ENCODE peak calls at places on chromosomes 2 and 18, in eight cellular contexts. One of them, this sample, is unnamed.

GRCh38 chr2:233940376-233941276 is 23.5 kb downstream of the TRPM8 start:
- DNase-seq in PC-9: peak; percentile 83
- DNase-seq in cardiac fibroblast: no peak
- DNase-seq in mesendoderm: no peak
- DNase-seq in fibroblast of pulmonary artery: no peak
- DNase-seq in PC-3: no peak
- DNase-seq in pancreas: no peak
- DNase-seq in lung: no peak
- DNase-seq in this sample: no peak

GRCh38 chr2:132473174-132473883 is 56.7 kb downstream of the GPR39 start:
- DNase-seq in cardiac fibroblast: no peak
- DNase-seq in fibroblast of pulmonary artery: no peak
- DNase-seq in mesendoderm: no peak
- DNase-seq in lung: no peak
- DNase-seq in pancreas: no peak
- DNase-seq in PC-9: no peak
- DNase-seq in PC-3: no peak
- DNase-seq in this sample: no peak

GRCh38 chr2:227407601-227408089 is 19.9 kb upstream of the SCYGR1 start:
- DNase-seq in pancreas: no peak
- DNase-seq in fibroblast of pulmonary artery: no peak
- DNase-seq in mesendoderm: peak; percentile 39
- DNase-seq in cardiac fibroblast: peak; percentile 47
- DNase-seq in lung: peak; percentile 60
- DNase-seq in PC-3: no peak
- DNase-seq in PC-9: peak; percentile 97
- DNase-seq in this sample: peak; percentile 24

GRCh38 chr2:127568128-127568527 is 32.6 kb downstream of the MYO7B start:
- DNase-seq in cardiac fibroblast: no peak
- DNase-seq in PC-9: peak; percentile 29
- DNase-seq in mesendoderm: no peak
- DNase-seq in PC-3: no peak
- DNase-seq in lung: no peak
- DNase-seq in fibroblast of pulmonary artery: no peak
- DNase-seq in pancreas: no peak
- DNase-seq in this sample: no peak

GRCh38 chr2:197806317-197806633 is 1.9 kb downstream of the PLCL1 start:
- DNase-seq in PC-9: no peak
- DNase-seq in fibroblast of pulmonary artery: no peak
- DNase-seq in cardiac fibroblast: no peak
- DNase-seq in mesendoderm: no peak
- DNase-seq in lung: no peak
- DNase-seq in pancreas: no peak
- DNase-seq in PC-3: no peak
- DNase-seq in this sample: no peak

GRCh38 chr2:241502281-241502680 is 6.1 kb downstream of the STK25 start:
- DNase-seq in lung: no peak
- DNase-seq in cardiac fibroblast: no peak
- DNase-seq in pancreas: no peak
- DNase-seq in mesendoderm: no peak
- DNase-seq in fibroblast of pulmonary artery: no peak
- DNase-seq in PC-9: no peak
- DNase-seq in PC-3: no peak
- DNase-seq in this sample: no peak

GRCh38 chr2:122663737-122664136 is 908.3 kb downstream of the TSN start:
- DNase-seq in pancreas: no peak
- DNase-seq in lung: no peak
- DNase-seq in mesendoderm: no peak
- DNase-seq in PC-3: no peak
- DNase-seq in fibroblast of pulmonary artery: no peak
- DNase-seq in PC-9: no peak
- DNase-seq in cardiac fibroblast: no peak
- DNase-seq in this sample: no peak

GRCh38 chr2:237923507-237924163 is 43.2 kb upstream of the UBE2F start:
- DNase-seq in PC-9: no peak
- DNase-seq in cardiac fibroblast: peak; percentile 72
- DNase-seq in fibroblast of pulmonary artery: peak; percentile 59
- DNase-seq in lung: peak; percentile 63
- DNase-seq in pancreas: peak; percentile 82
- DNase-seq in mesendoderm: peak; percentile 68
- DNase-seq in PC-3: no peak
- DNase-seq in this sample: peak; percentile 67

GRCh38 chr2:69601179-69601612 is 42.3 kb downstream of the AAK1 start:
- DNase-seq in PC-9: peak; percentile 94
- DNase-seq in fibroblast of pulmonary artery: peak; percentile 85
- DNase-seq in pancreas: no peak
- DNase-seq in mesendoderm: peak; percentile 30
- DNase-seq in lung: no peak
- DNase-seq in PC-3: peak; percentile 82
- DNase-seq in cardiac fibroblast: peak; percentile 74
- DNase-seq in this sample: no peak

GRCh38 chr2:58984731-58985130 is 743.6 kb upstream of the FANCL start:
- DNase-seq in pancreas: no peak
- DNase-seq in PC-9: no peak
- DNase-seq in PC-3: no peak
- DNase-seq in fibroblast of pulmonary artery: no peak
- DNase-seq in lung: no peak
- DNase-seq in cardiac fibroblast: no peak
- DNase-seq in mesendoderm: no peak
- DNase-seq in this sample: no peak

GRCh38 chr2:219178377-219179175 is 501 bp downstream of the RETREG2 start:
- DNase-seq in lung: peak; percentile 55
- DNase-seq in pancreas: peak; percentile 76
- DNase-seq in PC-9: no peak
- DNase-seq in PC-3: peak; percentile 13
- DNase-seq in fibroblast of pulmonary artery: peak; percentile 23
- DNase-seq in mesendoderm: peak; percentile 54
- DNase-seq in cardiac fibroblast: peak; percentile 36
- DNase-seq in this sample: peak; percentile 66

GRCh38 chr18:22185298-22185697 is 15.9 kb downstream of the GATA6 start:
- DNase-seq in cardiac fibroblast: peak; percentile 59
- DNase-seq in lung: peak; percentile 27
- DNase-seq in pancreas: peak; percentile 65
- DNase-seq in PC-9: no peak
- DNase-seq in fibroblast of pulmonary artery: no peak
- DNase-seq in mesendoderm: no peak
- DNase-seq in PC-3: no peak
- DNase-seq in this sample: no peak

DNA sequence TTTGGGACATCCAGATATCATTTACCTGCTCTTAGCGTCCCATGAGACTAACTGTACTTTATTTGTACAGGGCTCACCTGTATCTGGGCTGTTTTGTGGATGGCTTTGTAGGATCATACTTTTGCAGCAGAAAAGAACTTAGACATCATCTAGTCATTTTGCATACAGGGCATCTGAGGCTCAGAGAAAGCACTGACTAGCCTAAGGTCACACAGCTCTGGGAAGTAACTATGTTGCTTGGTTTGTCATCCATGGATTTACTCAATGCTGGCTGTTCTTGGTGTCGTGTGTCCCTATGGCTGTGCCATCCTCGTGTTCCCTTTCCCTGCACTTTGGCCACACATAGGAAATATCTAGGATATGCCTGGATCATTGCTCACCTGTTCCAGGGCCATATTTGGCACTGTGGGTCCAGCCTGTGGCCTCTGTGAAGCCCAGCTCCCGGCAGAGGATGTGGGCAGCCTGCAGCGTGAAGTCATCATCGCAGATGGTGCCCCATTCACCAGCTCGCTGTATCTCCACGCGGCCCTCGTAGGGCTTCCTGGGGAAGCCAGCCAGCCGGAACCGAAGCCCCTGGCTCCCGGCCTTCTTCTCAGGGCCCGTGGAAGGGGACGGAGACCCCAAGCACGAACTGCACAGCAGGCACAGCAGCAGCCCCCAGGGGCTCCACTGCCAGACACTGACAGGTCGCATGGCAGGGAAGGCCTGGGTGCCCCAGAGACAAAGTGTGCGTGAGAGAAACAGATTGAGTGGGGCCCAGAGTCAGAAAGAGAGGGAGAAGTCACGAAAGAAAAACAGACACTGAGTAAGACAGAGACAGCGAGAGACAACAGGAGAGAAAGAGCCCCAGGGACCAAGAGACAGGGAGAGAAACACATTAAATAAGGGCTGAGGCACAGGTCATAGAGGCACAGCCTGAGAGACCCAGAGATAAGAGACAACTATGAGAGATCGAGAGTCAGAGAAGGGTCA is 1.5 kb downstream of the LOXL3 start:
- DNase-seq in cardiac fibroblast: no peak
- DNase-seq in fibroblast of pulmonary artery: no peak
- DNase-seq in PC-3: no peak
- DNase-seq in mesendoderm: no peak
- DNase-seq in PC-9: no peak
- DNase-seq in pancreas: no peak
- DNase-seq in lung: no peak
- DNase-seq in this sample: no peak
- H3K4me3 ChIP-seq in cardiac fibroblast: peak overlapping the region; percentile 95
- H3K4me3 ChIP-seq in fibroblast of pulmonary artery: peak overlapping the region; percentile 95
- H3K4me3 ChIP-seq in PC-3: no peak overlapping the region
- H3K4me3 ChIP-seq in mesendoderm: no peak overlapping the region
- H3K4me3 ChIP-seq in PC-9: no peak overlapping the region
- H3K4me3 ChIP-seq in pancreas: no peak overlapping the region
- H3K4me3 ChIP-seq in lung: no peak overlapping the region
- H3K4me3 ChIP-seq in this sample: no peak overlapping the region

DNA sequence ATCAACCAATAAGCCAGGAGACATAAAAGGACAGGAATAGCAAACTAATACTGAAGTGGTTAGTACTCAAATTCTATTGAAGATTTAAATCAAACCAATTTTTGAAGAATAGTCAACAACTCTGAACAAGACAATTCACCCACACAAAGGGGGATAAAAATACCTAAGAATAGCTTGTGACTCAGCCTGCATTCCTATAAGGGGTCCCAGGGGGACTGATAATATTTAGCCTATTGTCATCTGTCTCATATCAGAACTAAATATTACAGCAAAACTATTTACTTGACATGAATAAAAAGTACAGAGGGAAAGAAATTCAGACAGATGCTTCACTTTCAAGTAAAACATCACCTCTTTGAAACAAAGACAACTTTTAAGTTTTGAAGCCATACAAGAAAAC is 7.7 kb downstream of the ITSN2 start:
- DNase-seq in PC-9: no peak
- DNase-seq in PC-3: no peak
- DNase-seq in fibroblast of pulmonary artery: peak; percentile 46
- DNase-seq in mesendoderm: no peak
- DNase-seq in cardiac fibroblast: peak; percentile 34
- DNase-seq in lung: no peak
- DNase-seq in pancreas: no peak
- DNase-seq in this sample: no peak
- H3K4me3 ChIP-seq in PC-9: no peak overlapping the region
- H3K4me3 ChIP-seq in PC-3: no peak overlapping the region
- H3K4me3 ChIP-seq in fibroblast of pulmonary artery: no peak overlapping the region
- H3K4me3 ChIP-seq in mesendoderm: no peak overlapping the region
- H3K4me3 ChIP-seq in cardiac fibroblast: no peak overlapping the region
- H3K4me3 ChIP-seq in lung: no peak overlapping the region
- H3K4me3 ChIP-seq in pancreas: no peak overlapping the region
- H3K4me3 ChIP-seq in this sample: no peak overlapping the region

GRCh38 chr2:174176898-174177297 is 71.4 kb downstream of the OLA1 start:
- DNase-seq in lung: no peak
- DNase-seq in fibroblast of pulmonary artery: no peak
- DNase-seq in pancreas: no peak
- DNase-seq in PC-3: peak; percentile 48
- DNase-seq in PC-9: peak; percentile 43
- DNase-seq in mesendoderm: peak; percentile 91
- DNase-seq in cardiac fibroblast: no peak
- DNase-seq in this sample: no peak

GRCh38 chr2:174171686-174172445 is 76.5 kb downstream of the OLA1 start:
- DNase-seq in PC-3: no peak
- DNase-seq in PC-9: no peak
- DNase-seq in cardiac fibroblast: no peak
- DNase-seq in pancreas: no peak
- DNase-seq in mesendoderm: peak; percentile 18
- DNase-seq in fibroblast of pulmonary artery: no peak
- DNase-seq in lung: no peak
- DNase-seq in this sample: no peak

GRCh38 chr2:174172802-174173355 is 75.5 kb downstream of the OLA1 start:
- DNase-seq in PC-9: no peak
- DNase-seq in fibroblast of pulmonary artery: no peak
- DNase-seq in cardiac fibroblast: no peak
- DNase-seq in lung: no peak
- DNase-seq in pancreas: no peak
- DNase-seq in PC-3: no peak
- DNase-seq in mesendoderm: no peak
- DNase-seq in this sample: no peak

GRCh38 chr2:174169372-174169771 is 79.0 kb downstream of the OLA1 start:
- DNase-seq in fibroblast of pulmonary artery: no peak
- DNase-seq in PC-3: no peak
- DNase-seq in cardiac fibroblast: no peak
- DNase-seq in mesendoderm: no peak
- DNase-seq in PC-9: no peak
- DNase-seq in lung: no peak
- DNase-seq in pancreas: no peak
- DNase-seq in this sample: no peak

GRCh38 chr2:174174741-174175140 is 73.6 kb downstream of the OLA1 start:
- DNase-seq in mesendoderm: no peak
- DNase-seq in fibroblast of pulmonary artery: no peak
- DNase-seq in pancreas: no peak
- DNase-seq in lung: no peak
- DNase-seq in PC-3: no peak
- DNase-seq in PC-9: no peak
- DNase-seq in cardiac fibroblast: no peak
- DNase-seq in this sample: no peak
- H3K4me3 ChIP-seq in mesendoderm: no peak overlapping the region
- H3K4me3 ChIP-seq in fibroblast of pulmonary artery: no peak overlapping the region
- H3K4me3 ChIP-seq in pancreas: no peak overlapping the region
- H3K4me3 ChIP-seq in lung: no peak overlapping the region
- H3K4me3 ChIP-seq in PC-3: no peak overlapping the region
- H3K4me3 ChIP-seq in PC-9: no peak overlapping the region
- H3K4me3 ChIP-seq in cardiac fibroblast: no peak overlapping the region
- H3K4me3 ChIP-seq in this sample: no peak overlapping the region

DNA sequence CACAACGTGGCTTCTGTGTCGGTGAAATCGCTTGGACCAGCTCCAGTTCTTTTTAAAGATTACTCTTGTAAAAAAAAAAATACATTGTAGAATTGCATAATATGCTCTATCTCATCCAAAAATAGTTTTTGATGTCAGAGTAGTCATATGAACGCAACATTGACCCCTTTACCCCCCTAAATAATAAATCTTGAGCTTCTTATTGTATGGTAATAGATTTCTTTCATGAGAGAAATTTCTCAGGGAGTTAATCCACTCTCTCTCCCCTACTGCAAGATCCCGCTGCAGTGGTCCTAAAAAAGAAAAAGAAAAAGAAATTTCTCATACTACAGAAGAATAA is 50.2 kb upstream of the PAIP2B start:
- DNase-seq in lung: no peak
- DNase-seq in PC-3: no peak
- DNase-seq in cardiac fibroblast: peak; percentile 2
- DNase-seq in fibroblast of pulmonary artery: no peak
- DNase-seq in PC-9: no peak
- DNase-seq in mesendoderm: no peak
- DNase-seq in pancreas: no peak
- DNase-seq in this sample: no peak
- H3K4me3 ChIP-seq in lung: peak overlapping the region; percentile 49
- H3K4me3 ChIP-seq in PC-3: peak overlapping the region; percentile 76
- H3K4me3 ChIP-seq in cardiac fibroblast: peak overlapping the region; percentile 64
- H3K4me3 ChIP-seq in fibroblast of pulmonary artery: peak overlapping the region; percentile 61
- H3K4me3 ChIP-seq in PC-9: peak overlapping the region; percentile 62
- H3K4me3 ChIP-seq in mesendoderm: peak overlapping the region; percentile 59
- H3K4me3 ChIP-seq in pancreas: no peak overlapping the region
- H3K4me3 ChIP-seq in this sample: peak overlapping the region; percentile 65